ENCODE peak calls at places on chromosomes 6 and 20, in seven cellular contexts. M is NCI-H1048, O is left colon, I is left lung, C is foreskin keratinocyte, K is fibroblast of pulmonary artery, A is GM12892. G is an unnamed sample.

GRCh38 chr6:105873799-105874198 is 212.3 kb upstream of the PRDM1 start:
- DNase-seq in M (no peak), O (no peak), I (no peak), C (no peak), K (no peak), A (no peak), G (no peak)

GRCh38 chr20:38460040-38460623 is 12.5 kb upstream of the RALGAPB start:
- DNase-seq in M (peak), O (peak), I (no peak), C (peak), K (peak), A (no peak), G (no peak)

GRCh38 chr6:116229287-116229913 is 24.5 kb downstream of the TSPYL4 start:
- DNase-seq in M (no peak), O (peak), I (no peak), C (no peak), K (peak), A (no peak), G (peak)

GRCh38 chr6:164870175-164870574 is 439.2 kb downstream of the C6orf118 start:
- DNase-seq in M (no peak), O (no peak), I (no peak), C (no peak), K (no peak), A (no peak), G (no peak)

GRCh38 chr20:63783970-63784369 is 44.4 kb downstream of the SLC2A4RG start:
- DNase-seq in M (no peak), O (no peak), I (no peak), C (no peak), K (no peak), A (no peak), G (no peak)

GRCh38 chr20:15561707-15562106 is 1011.5 kb downstream of the KIF16B start:
- DNase-seq in M (peak), O (no peak), I (no peak), C (no peak), K (no peak), A (no peak), G (no peak)

GRCh38 chr6:42148058-42148457 is 5.6 kb upstream of the C6orf132 start:
- DNase-seq in M (no peak), O (no peak), I (no peak), C (no peak), K (peak), A (no peak), G (no peak)

GRCh38 chr6:154139894-154140293 is 100.9 kb downstream of the OPRM1 start:
- DNase-seq in M (no peak), O (no peak), I (no peak), C (no peak), K (no peak), A (no peak), G (no peak)

GRCh38 chr6:110949679-110950285 is 8.7 kb upstream of the GTF3C6 start:
- DNase-seq in M (no peak), O (no peak), I (no peak), C (no peak), K (peak), A (no peak), G (no peak)

GRCh38 chr20:46928580-46929132 is 34.0 kb downstream of the EYA2 start:
- DNase-seq in M (no peak), O (no peak), I (no peak), C (no peak), K (peak), A (no peak), G (no peak)

GRCh38 chr20:52127309-52127708 is 64.3 kb downstream of the ZFP64 start:
- DNase-seq in M (no peak), O (no peak), I (no peak), C (no peak), K (no peak), A (no peak), G (no peak)

GRCh38 chr6:23282243-23283021 is 713.1 kb downstream of the HDGFL1 start:
- DNase-seq in M (no peak), O (no peak), I (no peak), C (no peak), K (no peak), A (no peak), G (no peak)

GRCh38 chr6:89242574-89243330 is 25.6 kb upstream of the GABRR1 start:
- DNase-seq in M (no peak), O (no peak), I (no peak), C (no peak), K (peak), A (no peak), G (no peak)

GRCh38 chr6:149860513-149860833 is 3.7 kb downstream of the LRP11 start:
- DNase-seq in M (no peak), O (no peak), I (no peak), C (no peak), K (no peak), A (no peak), G (no peak)

GRCh38 chr6:56169366-56169765 is 78.0 kb downstream of the COL21A1 start:
- DNase-seq in M (no peak), O (no peak), I (no peak), C (no peak), K (no peak), A (no peak), G (no peak)

G was measured in activated CD8-positive, alpha-beta T cell treated with anti-CD3 and anti-CD28 coated beads for 36 hours.